ENCODE peak calls at places on chromosomes 3 and 15, in six cellular contexts. G is left colon; A is stimulated activated CD4-positive, alpha-beta T cell treated with anti-CD3 and anti-CD28 coated beads, Interleukin-2, amount 100 ng/mL, for 24 hours; O is cardiac septum; R is NCI-H524; Z is suprapubic skin. K is an unnamed sample.

GRCh38 chr3:76646921-76647562 is 392.9 kb upstream of the ROBO2 start:
- DNase-seq in G (no peak), A (no peak), O (no peak), R (no peak), Z (no peak), K (no peak)

GRCh38 chr15:67174864-67175573 is 79.4 kb downstream of the AAGAB start:
- DNase-seq in G (no peak), A (peak), O (no peak), R (no peak), Z (no peak), K (no peak)

GRCh38 chr15:101262551-101262950 is 10.7 kb upstream of the CHSY1 start:
- DNase-seq in G (no peak), A (no peak), O (no peak), R (no peak), Z (no peak), K (no peak)

GRCh38 chr15:31930967-31931366 is 99.3 kb upstream of the CHRNA7 start:
- DNase-seq in G (no peak), A (peak), O (no peak), R (no peak), Z (no peak), K (no peak)

GRCh38 chr3:172317984-172318383 is 130.3 kb downstream of the GHSR start:
- DNase-seq in G (no peak), A (no peak), O (no peak), R (peak), Z (peak), K (no peak)

GRCh38 chr3:132726341-132726823 is 4.2 kb upstream of the NPHP3 start:
- DNase-seq in G (no peak), A (no peak), O (no peak), R (no peak), Z (no peak), K (no peak)

GRCh38 chr15:95866698-95867440 is 463.6 kb upstream of the NR2F2 start:
- DNase-seq in G (no peak), A (no peak), O (no peak), R (no peak), Z (no peak), K (no peak)

GRCh38 chr15:38809621-38810020 is 245.0 kb upstream of the RASGRP1 start:
- DNase-seq in G (no peak), A (no peak), O (no peak), R (peak), Z (no peak), K (no peak)

GRCh38 chr15:25679964-25680658 is 183.0 kb downstream of the ATP10A start:
- DNase-seq in G (no peak), A (no peak), O (no peak), R (no peak), Z (no peak), K (no peak)

GRCh38 chr15:51051776-51052175 is 42.9 kb downstream of the TNFAIP8L3 start:
- DNase-seq in G (no peak), A (no peak), O (no peak), R (no peak), Z (no peak), K (no peak)

GRCh38 chr3:14143826-14144225 is 19.0 kb downstream of the TMEM43 start:
- DNase-seq in G (no peak), A (no peak), O (peak), R (no peak), Z (no peak), K (no peak)

GRCh38 chr3:134392336-134392983 is 18.2 kb upstream of the AMOTL2 start:
- DNase-seq in G (no peak), A (no peak), O (no peak), R (no peak), Z (no peak), K (no peak)

GRCh38 chr15:67125589-67126502 is 60.4 kb downstream of the SMAD3 start:
- DNase-seq in G (peak), A (no peak), O (no peak), R (no peak), Z (peak), K (peak)

GRCh38 chr3:52406231-52406661 is 38.7 kb downstream of the SEMA3G start:
- DNase-seq in G (peak), A (no peak), O (peak), R (no peak), Z (peak), K (peak)

GRCh38 chr3:167716920-167717319 is 17.8 kb downstream of the PDCD10 start:
- DNase-seq in G (peak), A (no peak), O (no peak), R (no peak), Z (no peak), K (no peak)

GRCh38 chr15:43777293-43777819 is 590 bp upstream of the ELL3 start:
- DNase-seq in G (peak), A (peak), O (peak), R (peak), Z (peak), K (peak)

GRCh38 chr3:194087995-194088841 is 47.7 kb upstream of the HES1 start:
- DNase-seq in G (no peak), A (no peak), O (no peak), R (no peak), Z (peak), K (no peak)

GRCh38 chr3:76063019-76063418 is 277.7 kb upstream of the ZNF717 start:
- DNase-seq in G (no peak), A (no peak), O (no peak), R (no peak), Z (no peak), K (no peak)

GRCh38 chr15:75307778-75308390 is 25.2 kb downstream of the GOLGA6D start:
- DNase-seq in G (peak), A (peak), O (no peak), R (peak), Z (no peak), K (peak)

GRCh38 chr3:4474683-4475490 is 7.8 kb upstream of the SUMF1 start:
- DNase-seq in G (peak), A (peak), O (peak), R (no peak), Z (no peak), K (no peak)

GRCh38 chr3:38117748-38118420 is 19.0 kb downstream of the ACAA1 start:
- DNase-seq in G (peak), A (peak), O (peak), R (peak), Z (peak), K (peak)

GRCh38 chr3:126121074-126121473 is 37.1 kb upstream of the SLC41A3 start:
- DNase-seq in G (no peak), A (no peak), O (no peak), R (no peak), Z (peak), K (no peak)

GRCh38 chr15:39054128-39054732 is 489.6 kb upstream of the RASGRP1 start:
- DNase-seq in G (no peak), A (no peak), O (no peak), R (no peak), Z (no peak), K (no peak)